ENCODE peak calls at places on chromosomes 12 and 14, in eight cellular contexts. W is non-pigmented ciliary epithelial cell; R is stimulated activated effector memory CD8-positive, alpha-beta T cell treated with anti-CD3 and anti-CD28 coated beads, Interleukin-12 subunit alpha, Interleukin-12 subunit beta, amount 100 ng/mL, for 72 hours; B is 8988T; T is stimulated activated CD4-positive, alpha-beta T cell treated with anti-CD3 and anti-CD28 coated beads, TNF-alpha, amount 100 ng/mL, for 4 hours; G is immature natural killer cell; V is HFFc6; A is endothelial cell. X is an unnamed sample.

GRCh38 chr12:41407240-41407799 is 219.2 kb downstream of the PDZRN4 start:
- DNase-seq in B (no peak), G (no peak), V (no peak), R (no peak), T (no peak), A (no peak), W (no peak), X (no peak)

GRCh38 chr14:45838597-45838996 is 585.6 kb upstream of the MIS18BP1 start:
- DNase-seq in R (no peak), V (no peak), T (no peak), A (no peak), B (no peak), W (no peak), G (no peak), X (no peak)

GRCh38 chr12:128387811-128388422 is 120.9 kb downstream of the TMEM132C start:
- DNase-seq in B (no peak), A (no peak), T (no peak), V (no peak), W (no peak), G (peak; percentile 47), R (peak; percentile 23), X (no peak)

GRCh38 chr12:85374981-85375380 is 95.0 kb downstream of the ALX1 start:
- DNase-seq in T (no peak), G (no peak), W (no peak), R (no peak), V (no peak), A (no peak), B (no peak), X (no peak)

GRCh38 chr14:105902131-105902898 is 375.9 kb downstream of the TMEM121 start:
- DNase-seq in V (no peak), R (no peak), T (no peak), W (no peak), G (no peak), A (no peak), B (no peak), X (no peak)

GRCh38 chr12:62625238-62625637 is 158.6 kb downstream of the MON2 start:
- DNase-seq in R (no peak), G (no peak), B (no peak), T (no peak), W (no peak), A (no peak), V (no peak), X (no peak)

GRCh38 chr12:79884401-79885006 is 50.4 kb downstream of the PPP1R12A start:
- DNase-seq in A (no peak), W (no peak), B (no peak), G (no peak), T (no peak), R (no peak), V (no peak), X (no peak)

GRCh38 chr14:81302613-81303012 is 81.9 kb upstream of the GTF2A1 start:
- DNase-seq in R (no peak), W (no peak), B (no peak), G (no peak), T (no peak), A (no peak), V (no peak), X (no peak)

GRCh38 chr12:111991946-111992345 is 21.0 kb downstream of the TMEM116 start:
- DNase-seq in T (no peak), W (no peak), A (no peak), R (no peak), G (no peak), V (peak; percentile 13), B (no peak), X (no peak)

GRCh38 chr14:65150891-65151290 is 48.6 kb upstream of the MAX start:
- DNase-seq in W (no peak), T (no peak), V (no peak), A (no peak), R (no peak), B (no peak), G (no peak), X (no peak)

GRCh38 chr14:105087308-105087962 is 22.2 kb upstream of the GPR132 start:
- DNase-seq in G (no peak), T (no peak), B (peak; percentile 48), A (no peak), W (no peak), R (no peak), V (peak; percentile 74), X (no peak)

GRCh38 chr12:79737875-79738718 is 47.3 kb upstream of the PAWR start:
- DNase-seq in T (no peak), A (peak; percentile 51), W (peak; percentile 22), R (no peak), V (peak; percentile 38), B (no peak), G (peak; percentile 4), X (no peak)

GRCh38 chr12:105860556-105861207 is 278.1 kb downstream of the NUAK1 start:
- DNase-seq in V (no peak), W (no peak), R (no peak), A (no peak), T (no peak), B (no peak), G (no peak), X (no peak)

GRCh38 chr12:94841171-94841570 is 162.3 kb downstream of the NDUFA12 start:
- DNase-seq in B (no peak), R (no peak), T (no peak), W (no peak), V (no peak), G (no peak), A (no peak), X (no peak)

GRCh38 chr12:63916561-63917476 is 72.3 kb downstream of the SRGAP1 start:
- DNase-seq in W (no peak), G (no peak), T (no peak), B (no peak), A (no peak), V (peak; percentile 18), R (no peak), X (no peak)

GRCh38 chr14:63956326-63956725 is 103.5 kb downstream of the SYNE2 start:
- DNase-seq in A (no peak), G (no peak), B (no peak), W (peak; percentile 3), T (no peak), R (no peak), V (peak; percentile 55), X (no peak)

GRCh38 chr14:34571771-34572170 is 32.3 kb upstream of the EAPP start:
- DNase-seq in B (no peak), G (no peak), A (no peak), T (no peak), R (no peak), W (no peak), V (no peak), X (no peak)

GRCh38 chr14:79575032-79575431 is 636.3 kb downstream of the DIO2 start:
- DNase-seq in W (no peak), G (no peak), V (no peak), A (no peak), R (no peak), B (no peak), T (no peak), X (no peak)

GRCh38 chr14:73763396-73763795 is 49.2 kb upstream of the PNMA1 start:
- DNase-seq in G (no peak), T (no peak), A (no peak), B (no peak), W (no peak), V (no peak), R (no peak), X (no peak)

X was measured in lower leg skin.